ENCODE peak calls at places on chromosomes 6 and 20, in eight cellular contexts. F is BJ, Y is choroid plexus epithelial cell, L is retina, Z is left ventricle myocardium inferior, J is M059J, K is NCI-H446, T is HuH-7. B is an unnamed sample.

GRCh38 chr20:36043447-36043846 is 75.1 kb downstream of the CNBD2 start:
- DNase-seq in F (no peak), Y (no peak), L (no peak), Z (no peak), J (peak), K (no peak), T (no peak), B (no peak)

GRCh38 chr6:26553739-26554668 is 15.8 kb downstream of the HMGN4 start:
- DNase-seq in F (peak), Y (peak), L (peak), Z (peak), J (peak), K (peak), T (no peak), B (no peak)

GRCh38 chr6:159761135-159761872 is 541 bp upstream of the ACAT2 start:
- DNase-seq in F (no peak), Y (no peak), L (peak), Z (no peak), J (peak), K (no peak), T (peak), B (no peak)

GRCh38 chr6:138971601-138972000 is 16.5 kb downstream of the REPS1 start:
- DNase-seq in F (no peak), Y (no peak), L (no peak), Z (no peak), J (peak), K (no peak), T (no peak), B (no peak)

GRCh38 chr6:10759312-10759839 is 11.8 kb downstream of the TMEM14B start:
- DNase-seq in F (peak), Y (peak), L (no peak), Z (no peak), J (peak), K (peak), T (peak), B (no peak)

GRCh38 chr20:11159728-11160127 is 485.9 kb upstream of the JAG1 start:
- DNase-seq in F (peak), Y (peak), L (no peak), Z (no peak), J (peak), K (no peak), T (no peak), B (no peak)

GRCh38 chr20:22098451-22098850 is 393.0 kb downstream of the PAX1 start:
- DNase-seq in F (no peak), Y (no peak), L (no peak), Z (no peak), J (no peak), K (no peak), T (no peak), B (no peak)

GRCh38 chr6:4577406-4577805 is 198.8 kb upstream of the CDYL start:
- DNase-seq in F (peak), Y (peak), L (no peak), Z (no peak), J (peak), K (peak), T (no peak), B (no peak)

GRCh38 chr6:136773473-136773796 is 18.8 kb downstream of the MAP3K5 start:
- DNase-seq in F (no peak), Y (no peak), L (no peak), Z (no peak), J (no peak), K (no peak), T (no peak), B (no peak)

GRCh38 chr6:53359843-53360834 is 11.4 kb upstream of the ELOVL5 start:
- DNase-seq in F (no peak), Y (peak), L (no peak), Z (no peak), J (peak), K (no peak), T (peak), B (no peak)

GRCh38 chr6:43613721-43614395 is 15.2 kb downstream of the GTPBP2 start:
- DNase-seq in F (no peak), Y (no peak), L (no peak), Z (no peak), J (no peak), K (no peak), T (no peak), B (no peak)

GRCh38 chr6:98335594-98335993 is 498.8 kb upstream of the POU3F2 start:
- DNase-seq in F (no peak), Y (no peak), L (peak), Z (no peak), J (no peak), K (no peak), T (no peak), B (no peak)

GRCh38 chr20:64232794-64233193 is 22.8 kb upstream of the PCMTD2 start:
- DNase-seq in F (no peak), Y (no peak), L (no peak), Z (peak), J (peak), K (no peak), T (no peak), B (no peak)

GRCh38 chr20:46261456-46262253 is 46.6 kb downstream of the CDH22 start:
- DNase-seq in F (no peak), Y (no peak), L (no peak), Z (no peak), J (no peak), K (peak), T (no peak), B (no peak)

GRCh38 chr6:128438311-128438916 is 82.0 kb downstream of the PTPRK start:
- DNase-seq in F (no peak), Y (peak), L (no peak), Z (peak), J (peak), K (peak), T (no peak), B (no peak)

GRCh38 chr20:21396921-21397340 is 395 bp downstream of the NKX2-4 start:
- DNase-seq in F (no peak), Y (no peak), L (peak), Z (no peak), J (peak), K (no peak), T (no peak), B (no peak)

GRCh38 chr20:1500496-1500895 is 9.3 kb upstream of the SIRPB2 start:
- DNase-seq in F (no peak), Y (no peak), L (no peak), Z (no peak), J (no peak), K (no peak), T (no peak), B (no peak)